ENCODE peak calls at places on chromosomes 13 and 19, in seven cellular contexts. N is NCI-H82; J is NCI-H524; X is stimulated activated CD4-positive, alpha-beta T cell treated with anti-CD3 and anti-CD28 coated beads, TNF-alpha, amount 100 ng/mL, for 24 hours; F is A673; B is fibroblast of mammary gland; H is OCI-LY7. I is an unnamed sample.

GRCh38 chr13:106610511-106610910 is 42.6 kb upstream of the ARGLU1 start:
- DNase-seq in N (no peak), J (no peak), X (no peak), F (no peak), B (peak), H (no peak), I (no peak)

GRCh38 chr13:48783181-48783630 is 129.5 kb downstream of the CYSLTR2 start:
- DNase-seq in N (peak), J (peak), X (no peak), F (peak), B (peak), H (no peak), I (no peak)

GRCh38 chr19:42060117-42060516 is 9.9 kb downstream of the GRIK5 start:
- DNase-seq in N (no peak), J (no peak), X (no peak), F (no peak), B (no peak), H (no peak), I (no peak)

GRCh38 chr19:46426506-46427162 is 2.1 kb downstream of the PNMA8C start:
- DNase-seq in N (peak), J (peak), X (peak), F (peak), B (peak), H (peak), I (peak)

GRCh38 chr19:14772995-14773394 is 5.4 kb downstream of the ADGRE2 start:
- DNase-seq in N (no peak), J (no peak), X (no peak), F (no peak), B (no peak), H (no peak), I (no peak)

GRCh38 chr13:74250738-74251190 is 116.6 kb upstream of the KLF12 start:
- DNase-seq in N (no peak), J (no peak), X (no peak), F (no peak), B (peak), H (no peak), I (no peak)

GRCh38 chr13:95553614-95554385 is 1.3 kb downstream of the CLDN10 start:
- DNase-seq in N (peak), J (no peak), X (no peak), F (no peak), B (no peak), H (no peak), I (peak)

GRCh38 chr13:44955421-44955820 is 33.9 kb downstream of the NUFIP1 start:
- DNase-seq in N (no peak), J (no peak), X (no peak), F (no peak), B (no peak), H (no peak), I (no peak)

GRCh38 chr13:83780201-83780600 is 102.1 kb downstream of the SLITRK1 start:
- DNase-seq in N (peak), J (no peak), X (no peak), F (peak), B (peak), H (peak), I (no peak)

GRCh38 chr19:4640247-4641000 is 1.1 kb downstream of the TNFAIP8L1 start:
- DNase-seq in N (no peak), J (no peak), X (no peak), F (no peak), B (no peak), H (no peak), I (peak)

GRCh38 chr19:14248578-14249011 is 42.6 kb upstream of the ADGRL1 start:
- DNase-seq in N (peak), J (peak), X (peak), F (peak), B (peak), H (peak), I (peak)

GRCh38 chr13:33487575-33488243 is 202.2 kb upstream of the STARD13 start:
- DNase-seq in N (peak), J (no peak), X (no peak), F (peak), B (peak), H (peak), I (peak)

GRCh38 chr13:95541911-95542484 is 10.5 kb upstream of the CLDN10 start:
- DNase-seq in N (no peak), J (no peak), X (no peak), F (no peak), B (no peak), H (no peak), I (no peak)

GRCh38 chr19:49458567-49458903 is 5.5 kb downstream of the ALDH16A1 start:
- DNase-seq in N (no peak), J (no peak), X (no peak), F (no peak), B (no peak), H (no peak), I (no peak)

GRCh38 chr13:29754486-29754806 is 96.0 kb downstream of the UBL3 start:
- DNase-seq in N (no peak), J (no peak), X (peak), F (peak), B (peak), H (no peak), I (no peak)

GRCh38 chr19:13181747-13182388 is 31.7 kb downstream of the IER2 start:
- DNase-seq in N (no peak), J (no peak), X (peak), F (peak), B (peak), H (peak), I (no peak)

GRCh38 chr13:60482012-60482411 is 85.0 kb downstream of the TDRD3 start:
- DNase-seq in N (no peak), J (no peak), X (no peak), F (peak), B (peak), H (no peak), I (no peak)

GRCh38 chr19:33622809-33623511 is 1.2 kb downstream of the CHST8 start:
- DNase-seq in N (no peak), J (peak), X (no peak), F (no peak), B (no peak), H (no peak), I (no peak)

GRCh38 chr13:108895220-108895704 is 265.9 kb downstream of the MYO16 start:
- DNase-seq in N (peak), J (peak), X (no peak), F (peak), B (peak), H (peak), I (peak)

GRCh38 chr13:28492527-28493367 is 2.2 kb downstream of the FLT1 start:
- DNase-seq in N (peak), J (no peak), X (peak), F (no peak), B (no peak), H (no peak), I (no peak)

GRCh38 chr19:49101160-49101559 is 13.0 kb upstream of the LIN7B start:
- DNase-seq in N (no peak), J (no peak), X (no peak), F (no peak), B (no peak), H (no peak), I (no peak)

I was measured in NCI-H146.